ENCODE peak calls at places on chromosomes 13 and 19, in five cellular contexts. T is adrenal gland, E is endodermal cell, O is heart right ventricle, R is psoas muscle. Q is an unnamed sample.

GRCh38 chr19:54325631-54326030 is 12.7 kb upstream of the LILRA5 start:
- DNase-seq in T (no peak), E (no peak), O (no peak), R (no peak), Q (no peak)

GRCh38 chr13:33052446-33052845 is 36.2 kb downstream of the KL start:
- DNase-seq in T (no peak), E (no peak), O (no peak), R (no peak), Q (no peak)

GRCh38 chr13:104315606-104316005 is 1249.4 kb upstream of the SLC10A2 start:
- DNase-seq in T (no peak), E (no peak), O (no peak), R (no peak), Q (no peak)

GRCh38 chr13:30408319-30409101 is 13.8 kb upstream of the UBE2L5 start:
- DNase-seq in T (peak; percentile 97), E (peak; percentile 99), O (peak; percentile 95), R (peak; percentile 97), Q (peak; percentile 87)

GRCh38 chr19:29662604-29663404 is 2.5 kb upstream of the PLEKHF1 start:
- DNase-seq in T (peak; percentile 42), E (no peak), O (peak; percentile 62), R (peak; percentile 76), Q (no peak)

GRCh38 chr19:45778010-45778671 is 4.1 kb downstream of the DMPK start:
- DNase-seq in T (peak; percentile 35), E (no peak), O (no peak), R (no peak), Q (no peak)

GRCh38 chr13:109764474-109765292 is 21.7 kb downstream of the IRS2 start:
- DNase-seq in T (no peak), E (no peak), O (no peak), R (peak; percentile 51), Q (peak; percentile 31)

GRCh38 chr13:108426893-108427292 is 157.4 kb downstream of the TNFSF13B start:
- DNase-seq in T (no peak), E (no peak), O (no peak), R (no peak), Q (no peak)

GRCh38 chr19:17473041-17473440 is 2.7 kb downstream of the SLC27A1 start:
- DNase-seq in T (no peak), E (no peak), O (no peak), R (no peak), Q (no peak)

GRCh38 chr19:6969490-6969889 is 51.7 kb downstream of the MBD3L2B start:
- DNase-seq in T (no peak), E (no peak), O (no peak), R (no peak), Q (no peak)

GRCh38 chr13:39867807-39868206 is 212.3 kb downstream of the COG6 start:
- DNase-seq in T (no peak), E (no peak), O (no peak), R (no peak), Q (no peak)

GRCh38 chr13:76470991-76471390 is 415.2 kb downstream of the KCTD12 start:
- DNase-seq in T (no peak), E (no peak), O (no peak), R (no peak), Q (no peak)

GRCh38 chr13:33182729-33183128 is 102.8 kb downstream of the STARD13 start:
- DNase-seq in T (no peak), E (peak; percentile 47), O (no peak), R (no peak), Q (no peak)

GRCh38 chr19:33676999-33677665 is 55.4 kb downstream of the CHST8 start:
- DNase-seq in T (no peak), E (no peak), O (no peak), R (no peak), Q (no peak)

GRCh38 chr19:7832009-7832408 is 2.0 kb downstream of the EVI5L start:
- DNase-seq in T (no peak), E (no peak), O (no peak), R (no peak), Q (no peak)

GRCh38 chr19:37362733-37363132 is 8.2 kb upstream of the ZNF527 start:
- DNase-seq in T (no peak), E (peak; percentile 85), O (no peak), R (no peak), Q (no peak)

GRCh38 chr19:28299649-28300048 is 913.3 kb downstream of the UQCRFS1 start:
- DNase-seq in T (no peak), E (no peak), O (no peak), R (no peak), Q (no peak)
- H3K9me3 ChIP-seq in T (no peaks in the 10 kb centered on the region), E (no peaks in the 10 kb centered on the region), O (peaks cover 6% of the 10 kb centered on the region), R (peaks cover 5% of the 10 kb centered on the region), Q (no peaks in the 10 kb centered on the region)

GRCh38 chr13:35592457-35592856 is 116.0 kb upstream of the MAB21L1 start:
- DNase-seq in T (no peak), E (no peak), O (no peak), R (no peak), Q (no peak)
- H3K4me3 ChIP-seq in T (no peak overlapping the region), E (no peak overlapping the region), O (no peak overlapping the region), R (no peak overlapping the region), Q (no peak overlapping the region)

GRCh38 chr19:9107375-9107774 is at the start of gene OR7G2:
- DNase-seq in T (no peak), E (no peak), O (no peak), R (no peak), Q (no peak)
- H3K9me3 ChIP-seq in T (no peaks in the 10 kb centered on the region), E (peaks cover 44% of the 10 kb centered on the region), O (no peaks in the 10 kb centered on the region), R (no peaks in the 10 kb centered on the region), Q (no peaks in the 10 kb centered on the region)

GRCh38 chr19:32202244-32202643 is 143.2 kb upstream of the ZNF507 start:
- DNase-seq in T (no peak), E (no peak), O (no peak), R (no peak), Q (no peak)

GRCh38 chr19:32206065-32206464 is 139.3 kb upstream of the ZNF507 start:
- DNase-seq in T (no peak), E (no peak), O (no peak), R (no peak), Q (no peak)

GRCh38 chr19:32203161-32203560 is 142.2 kb upstream of the ZNF507 start:
- DNase-seq in T (no peak), E (no peak), O (no peak), R (no peak), Q (no peak)

GRCh38 chr19:32208060-32208459 is 137.3 kb upstream of the ZNF507 start:
- DNase-seq in T (no peak), E (no peak), O (no peak), R (no peak), Q (no peak)
- H3K4me3 ChIP-seq in T (no peak overlapping the region), E (no peak overlapping the region), O (no peak overlapping the region), R (no peak overlapping the region), Q (no peak overlapping the region)

GRCh38 chr19:1979642-1980041 is 35.9 kb downstream of the BTBD2 start:
- DNase-seq in T (no peak), E (no peak), O (no peak), R (no peak), Q (no peak)

GRCh38 chr19:1975081-1975480 is 34.1 kb downstream of the CSNK1G2 start:
- DNase-seq in T (no peak), E (no peak), O (no peak), R (no peak), Q (peak; percentile 14)

GRCh38 chr19:1978346-1978894 is 37.1 kb downstream of the BTBD2 start:
- DNase-seq in T (no peak), E (no peak), O (no peak), R (no peak), Q (no peak)

GRCh38 chr19:1979017-1979416 is 36.5 kb downstream of the BTBD2 start:
- DNase-seq in T (no peak), E (no peak), O (no peak), R (no peak), Q (no peak)

DNA sequence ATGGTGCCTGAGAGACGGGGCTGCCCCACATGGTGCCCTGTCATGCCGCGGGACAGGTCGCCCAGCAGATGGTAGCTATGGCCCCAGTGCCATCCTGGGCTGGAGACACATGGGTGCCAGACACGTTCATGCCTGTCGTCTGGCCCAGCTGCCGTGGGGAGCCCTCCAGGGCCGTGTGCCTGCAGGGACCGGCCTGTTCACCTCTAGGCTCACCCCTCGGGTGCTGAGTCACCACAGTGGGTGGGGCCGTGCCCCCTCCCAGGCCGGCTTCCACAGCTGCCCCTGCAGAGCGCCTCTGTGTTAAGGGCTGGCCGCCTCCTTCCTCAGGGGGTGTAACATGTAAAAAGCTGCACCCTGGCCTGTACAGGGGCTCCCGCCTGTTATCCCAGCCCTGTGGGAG is 36.1 kb downstream of the CSNK1G2 start:
- DNase-seq in T (no peak), E (no peak), O (no peak), R (no peak), Q (no peak)
- H3K9me3 ChIP-seq in T (no peaks in the 10 kb centered on the region), E (no peaks in the 10 kb centered on the region), O (no peaks in the 10 kb centered on the region), R (no peaks in the 10 kb centered on the region), Q (no peaks in the 10 kb centered on the region)

GRCh38 chr19:52961981-52962380 is 700 bp downstream of the ZNF816 start:
- DNase-seq in T (no peak), E (no peak), O (no peak), R (no peak), Q (no peak)

GRCh38 chr19:52957591-52957990 is 5.1 kb downstream of the ZNF816 start:
- DNase-seq in T (no peak), E (no peak), O (no peak), R (no peak), Q (no peak)

GRCh38 chr19:52962394-52963228 is at the start of gene ZNF816:
- DNase-seq in T (peak; percentile 98), E (peak; percentile 100), O (peak; percentile 97), R (peak; percentile 98), Q (peak; percentile 97)

GRCh38 chr19:52956917-52957316 is 5.8 kb downstream of the ZNF816 start:
- DNase-seq in T (no peak), E (no peak), O (no peak), R (no peak), Q (no peak)

DNA sequence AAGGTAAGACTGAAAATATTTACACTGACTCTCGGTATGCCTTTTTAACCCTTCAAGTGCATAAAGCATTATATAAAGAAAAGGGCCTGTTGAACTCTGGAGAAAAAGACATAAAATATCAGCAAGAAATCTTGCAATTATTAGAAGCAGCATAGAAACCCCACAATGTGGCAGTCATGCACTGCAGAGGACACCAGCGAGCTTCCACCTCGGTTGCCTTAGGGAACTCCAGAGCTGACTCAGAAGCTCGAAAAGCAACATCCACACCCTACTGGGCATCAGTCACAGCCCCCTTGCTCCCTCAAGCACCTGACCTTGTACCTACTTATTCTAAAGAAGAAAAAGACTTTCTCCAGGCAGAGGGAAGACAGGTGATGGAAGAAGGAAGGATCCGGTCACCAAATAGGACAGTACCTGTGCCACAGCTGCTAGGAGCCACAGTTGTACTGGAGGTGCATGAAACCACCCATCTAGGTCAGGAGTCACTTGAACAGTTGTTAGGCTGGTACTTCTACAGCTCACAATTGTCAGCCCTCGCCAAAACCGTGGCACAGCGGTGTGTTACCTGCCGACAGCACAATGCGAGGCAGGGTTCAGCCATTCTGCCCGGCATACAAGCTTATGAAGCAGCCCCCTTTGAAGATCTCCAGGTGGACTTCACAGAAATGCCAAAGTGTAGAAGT is 2.9 kb downstream of the ZNF816 start:
- DNase-seq in T (no peak), E (peak; percentile 22), O (no peak), R (no peak), Q (no peak)
- H3K4me3 ChIP-seq in T (no peak overlapping the region), E (peak overlapping the region; percentile 88), O (no peak overlapping the region), R (no peak overlapping the region), Q (no peak overlapping the region)

GRCh38 chr19:15613338-15613737 is 1.7 kb upstream of the CYP4F8 start:
- DNase-seq in T (no peak), E (no peak), O (no peak), R (no peak), Q (no peak)
- H3K9me3 ChIP-seq in T (no peaks in the 10 kb centered on the region), E (peaks cover 68% of the 10 kb centered on the region), O (no peaks in the 10 kb centered on the region), R (no peaks in the 10 kb centered on the region), Q (no peaks in the 10 kb centered on the region)

GRCh38 chr13:44459674-44460073 is 86.0 kb downstream of the SERP2 start:
- DNase-seq in T (no peak), E (no peak), O (no peak), R (no peak), Q (no peak)
- H3K4me3 ChIP-seq in T (no peak overlapping the region), E (no peak overlapping the region), O (no peak overlapping the region), R (no peak overlapping the region), Q (no peak overlapping the region)

Q was measured in CD4-positive, alpha-beta memory T cell.